ENCODE peak calls at places on chromosome 22, in nine cellular contexts. P is neural progenitor cell, L is foreskin fibroblast, E is K562, F is lower lobe of right lung, O is mammary epithelial cell, A is lower leg skin, Y is GM23338, Q is Peyer's patch. M is an unnamed sample.

GRCh38 chr22:23248583-23248982 is 68.3 kb downstream of the BCR start:
- DNase-seq in P (peak), L (peak), E (peak), F (no peak), O (peak), A (no peak), Y (peak), Q (no peak), M (peak)

GRCh38 chr22:23063539-23064380 is 6.6 kb upstream of the GNAZ start:
- DNase-seq in P (no peak), L (no peak), E (no peak), F (peak), O (no peak), A (peak), Y (no peak), Q (peak), M (no peak)

GRCh38 chr22:36081023-36081431 is 52.4 kb upstream of the RBFOX2 start:
- DNase-seq in P (no peak), L (peak), E (peak), F (no peak), O (peak), A (peak), Y (no peak), Q (no peak), M (peak)

GRCh38 chr22:38032681-38033521 is 24.3 kb upstream of the PICK1 start:
- DNase-seq in P (no peak), L (peak), E (peak), F (no peak), O (no peak), A (no peak), Y (no peak), Q (no peak), M (no peak)

GRCh38 chr22:20549232-20549841 is 41.9 kb downstream of the MED15 start:
- DNase-seq in P (no peak), L (no peak), E (no peak), F (peak), O (no peak), A (no peak), Y (peak), Q (peak), M (peak)

GRCh38 chr22:37489994-37490393 is 3.8 kb upstream of the MFNG start:
- DNase-seq in P (no peak), L (no peak), E (no peak), F (no peak), O (no peak), A (no peak), Y (no peak), Q (no peak), M (no peak)

GRCh38 chr22:33850227-33850626 is 70.0 kb downstream of the LARGE1 start:
- DNase-seq in P (no peak), L (no peak), E (no peak), F (no peak), O (no peak), A (no peak), Y (no peak), Q (no peak), M (no peak)

GRCh38 chr22:38317995-38318715 is 922 bp upstream of the CSNK1E start:
- DNase-seq in P (peak), L (peak), E (peak), F (peak), O (peak), A (peak), Y (no peak), Q (no peak), M (peak)

GRCh38 chr22:37676691-37677627 is 1.5 kb downstream of the LGALS1 start:
- DNase-seq in P (peak), L (peak), E (peak), F (peak), O (peak), A (peak), Y (peak), Q (peak), M (peak)

GRCh38 chr22:19107730-19108074 is 14.5 kb downstream of the DGCR2 start:
- DNase-seq in P (no peak), L (no peak), E (no peak), F (no peak), O (no peak), A (no peak), Y (no peak), Q (no peak), M (no peak)

GRCh38 chr22:20239063-20239950 is 28.8 kb downstream of the RTN4R start:
- DNase-seq in P (no peak), L (peak), E (peak), F (no peak), O (no peak), A (no peak), Y (no peak), Q (no peak), M (peak)

GRCh38 chr22:20080776-20081654 is 974 bp downstream of the DGCR8 start:
- DNase-seq in P (peak), L (peak), E (peak), F (peak), O (peak), A (no peak), Y (peak), Q (no peak), M (no peak)

GRCh38 chr22:33756508-33756949 is 163.7 kb downstream of the LARGE1 start:
- DNase-seq in P (peak), L (no peak), E (no peak), F (no peak), O (no peak), A (no peak), Y (peak), Q (no peak), M (no peak)

GRCh38 chr22:32904044-32904443 is 102.5 kb downstream of the TIMP3 start:
- DNase-seq in P (peak), L (no peak), E (peak), F (no peak), O (peak), A (no peak), Y (peak), Q (no peak), M (no peak)

GRCh38 chr22:37443086-37443485 is 15.8 kb upstream of the ELFN2 start:
- DNase-seq in P (no peak), L (no peak), E (no peak), F (no peak), O (no peak), A (no peak), Y (no peak), Q (no peak), M (no peak)

GRCh38 chr22:17087176-17088131 is 2.7 kb downstream of the IL17RA start:
- DNase-seq in P (no peak), L (no peak), E (no peak), F (no peak), O (no peak), A (no peak), Y (no peak), Q (peak), M (no peak)

GRCh38 chr22:19059481-19060278 is 62.5 kb downstream of the DGCR2 start:
- DNase-seq in P (no peak), L (no peak), E (no peak), F (peak), O (no peak), A (no peak), Y (no peak), Q (no peak), M (no peak)

GRCh38 chr22:27473533-27473932 is 328.0 kb downstream of the MN1 start:
- DNase-seq in P (no peak), L (no peak), E (peak), F (no peak), O (peak), A (no peak), Y (no peak), Q (no peak), M (no peak)

GRCh38 chr22:37369536-37369935 is 57.7 kb downstream of the ELFN2 start:
- DNase-seq in P (no peak), L (no peak), E (no peak), F (no peak), O (no peak), A (no peak), Y (no peak), Q (no peak), M (no peak)

GRCh38 chr22:39471421-39472141 is 14.8 kb downstream of the MGAT3 start:
- DNase-seq in P (peak), L (no peak), E (peak), F (no peak), O (peak), A (no peak), Y (no peak), Q (peak), M (no peak)

GRCh38 chr22:38504731-38505594 is 1.1 kb downstream of the DDX17 start:
- DNase-seq in P (peak), L (peak), E (peak), F (peak), O (peak), A (no peak), Y (peak), Q (peak), M (peak)

GRCh38 chr22:19962909-19963806 is 21.5 kb upstream of the TXNRD2 start:
- DNase-seq in P (no peak), L (peak), E (no peak), F (peak), O (peak), A (peak), Y (peak), Q (no peak), M (peak)

GRCh38 chr22:19114984-19115552 is 7.1 kb downstream of the DGCR2 start:
- DNase-seq in P (no peak), L (no peak), E (no peak), F (no peak), O (no peak), A (no peak), Y (no peak), Q (no peak), M (no peak)

GRCh38 chr22:39359659-39360195 is 9.9 kb downstream of the SYNGR1 start:
- DNase-seq in P (no peak), L (no peak), E (no peak), F (no peak), O (no peak), A (no peak), Y (no peak), Q (no peak), M (peak)

GRCh38 chr22:39114157-39114511 is 17.1 kb downstream of the APOBEC3H start:
- DNase-seq in P (peak), L (no peak), E (no peak), F (peak), O (no peak), A (no peak), Y (peak), Q (no peak), M (peak)

GRCh38 chr22:38751422-38752346 is 4.1 kb downstream of the SUN2 start:
- DNase-seq in P (no peak), L (no peak), E (no peak), F (peak), O (peak), A (peak), Y (no peak), Q (peak), M (peak)

GRCh38 chr22:40898850-40899357 is 37.0 kb upstream of the DNAJB7 start:
- DNase-seq in P (peak), L (peak), E (peak), F (no peak), O (peak), A (no peak), Y (peak), Q (no peak), M (no peak)

GRCh38 chr22:35378547-35379078 is 2.3 kb upstream of the HMOX1 start:
- DNase-seq in P (no peak), L (no peak), E (no peak), F (no peak), O (no peak), A (no peak), Y (no peak), Q (no peak), M (no peak)

GRCh38 chr22:27512283-27512761 is 289.2 kb downstream of the MN1 start:
- DNase-seq in P (no peak), L (peak), E (no peak), F (peak), O (peak), A (peak), Y (no peak), Q (peak), M (peak)

GRCh38 chr22:32829451-32829851 is 27.9 kb downstream of the TIMP3 start:
- DNase-seq in P (no peak), L (no peak), E (no peak), F (no peak), O (no peak), A (no peak), Y (no peak), Q (no peak), M (no peak)

GRCh38 chr22:35467788-35468187 is 67.8 kb downstream of the MCM5 start:
- DNase-seq in P (peak), L (peak), E (no peak), F (peak), O (peak), A (peak), Y (peak), Q (no peak), M (peak)

GRCh38 chr22:50148166-50148500 is 22.4 kb upstream of the PANX2 start:
- DNase-seq in P (no peak), L (no peak), E (no peak), F (no peak), O (no peak), A (no peak), Y (no peak), Q (no peak), M (no peak)
- TF ChIP-seq CTCF in P (no peak), L (no peak), E (no peak), F (no peak), O (no peak), A (no peak), Y (no peak), Q (no peak), M (no peak)

DNA sequence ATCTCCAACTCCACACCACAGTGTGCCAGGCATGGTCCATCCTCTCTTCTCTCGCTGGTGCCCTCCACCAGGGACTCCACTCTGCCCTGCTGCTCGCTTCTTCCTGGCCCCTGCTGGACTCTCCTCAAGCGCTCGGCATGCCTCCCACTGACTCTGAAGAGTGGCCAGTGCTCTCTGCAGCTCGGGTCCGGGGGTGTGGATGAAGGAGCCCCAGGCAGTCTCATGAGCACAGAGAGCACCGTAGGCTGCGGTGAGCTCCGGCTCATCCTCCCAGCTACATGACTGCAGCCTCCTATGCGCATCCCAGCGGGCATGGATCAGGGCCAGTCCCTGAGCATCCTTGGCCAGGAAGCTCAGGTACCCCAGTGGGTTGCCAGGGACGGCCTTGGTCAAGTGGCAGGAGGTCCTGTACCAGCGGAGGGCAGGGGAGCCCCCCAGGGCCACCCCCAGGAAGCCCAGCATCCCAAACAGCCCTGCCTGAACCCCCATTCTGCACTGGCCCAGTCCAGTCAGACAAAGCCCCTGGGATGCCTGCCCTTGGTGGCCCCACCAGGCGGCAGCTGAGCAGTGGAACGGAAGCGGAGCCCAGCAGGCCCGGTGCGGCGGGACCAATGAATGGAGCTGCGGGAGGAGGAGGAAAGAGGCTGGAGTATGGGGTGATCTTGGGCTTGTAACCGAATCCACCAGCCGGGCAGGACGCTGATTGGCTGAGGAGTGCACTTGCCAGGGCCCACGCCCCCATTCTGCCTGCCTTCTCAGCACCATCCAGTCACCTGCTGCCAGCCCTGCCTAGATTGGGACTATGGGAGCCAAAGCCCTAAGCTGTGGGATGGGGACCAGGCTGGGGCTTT is at the start of gene PLA2G3:
- DNase-seq in P (peak), L (peak), E (peak), F (peak), O (no peak), A (peak), Y (peak), Q (no peak), M (peak)
- H3K4me3 ChIP-seq in P (peak), L (no peak), E (no peak), F (peak), O (no peak), A (no peak), Y (peak), Q (no peak), M (no peak)

GRCh38 chr22:47842119-47842518 is 1079.7 kb downstream of the TBC1D22A start:
- DNase-seq in P (no peak), L (no peak), E (no peak), F (no peak), O (no peak), A (no peak), Y (no peak), Q (no peak), M (no peak)
- TF ChIP-seq CTCF in P (no peak), L (no peak), E (no peak), F (no peak), O (no peak), A (no peak), Y (no peak), Q (no peak), M (no peak)

GRCh38 chr22:24997023-24997422 is 44.5 kb downstream of the KIAA1671 start:
- DNase-seq in P (no peak), L (no peak), E (no peak), F (no peak), O (no peak), A (no peak), Y (peak), Q (no peak), M (no peak)
- H3K4me3 ChIP-seq in P (peak), L (no peak), E (no peak), F (no peak), O (no peak), A (no peak), Y (peak), Q (no peak), M (no peak)

GRCh38 chr22:43955040-43955882 is at the start of gene SAMM50:
- DNase-seq in P (peak), L (peak), E (peak), F (peak), O (peak), A (peak), Y (peak), Q (peak), M (peak)
- TF ChIP-seq CTCF in P (no peak), L (peak), E (no peak), F (no peak), O (no peak), A (no peak), Y (no peak), Q (no peak), M (no peak)

DNA sequence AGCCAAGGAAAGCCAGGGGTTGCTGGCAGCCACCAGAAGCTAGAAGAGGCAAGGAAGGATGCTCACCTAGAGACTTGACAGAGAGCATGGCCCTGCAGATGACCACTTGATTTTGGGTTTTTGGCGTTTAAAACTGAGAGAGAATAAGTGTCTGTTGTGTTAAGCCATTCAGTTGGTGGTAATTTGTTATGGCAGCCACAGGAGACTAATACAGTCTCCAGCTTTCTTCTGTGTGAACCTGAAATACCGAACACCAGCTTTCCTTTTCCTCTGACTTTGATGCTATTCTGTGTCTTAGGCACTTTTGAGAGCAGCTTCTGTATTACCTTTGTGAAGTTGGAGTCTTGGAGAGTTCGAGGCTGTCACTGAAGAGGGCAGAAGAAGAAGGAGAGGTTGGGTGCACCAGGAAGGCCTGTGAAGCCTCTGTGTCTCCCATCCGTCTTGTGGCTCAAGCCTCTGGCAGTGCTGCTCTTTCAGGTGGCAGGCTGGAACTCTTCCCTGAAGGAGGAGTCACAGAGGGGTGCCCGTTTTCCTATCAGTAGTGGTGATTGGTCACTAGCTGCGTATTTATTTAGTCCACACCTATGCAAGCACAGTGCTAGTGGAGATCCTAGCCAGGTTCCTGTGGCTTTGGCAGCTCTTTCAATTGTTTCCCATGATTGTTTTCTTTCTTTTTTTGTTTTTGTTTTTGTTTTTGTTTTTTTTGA is 2.5 kb downstream of the TBC1D22A start:
- DNase-seq in P (no peak), L (no peak), E (no peak), F (peak), O (no peak), A (no peak), Y (no peak), Q (no peak), M (no peak)
- H3K4me3 ChIP-seq in P (no peak), L (no peak), E (no peak), F (no peak), O (no peak), A (no peak), Y (no peak), Q (no peak), M (no peak)

DNA sequence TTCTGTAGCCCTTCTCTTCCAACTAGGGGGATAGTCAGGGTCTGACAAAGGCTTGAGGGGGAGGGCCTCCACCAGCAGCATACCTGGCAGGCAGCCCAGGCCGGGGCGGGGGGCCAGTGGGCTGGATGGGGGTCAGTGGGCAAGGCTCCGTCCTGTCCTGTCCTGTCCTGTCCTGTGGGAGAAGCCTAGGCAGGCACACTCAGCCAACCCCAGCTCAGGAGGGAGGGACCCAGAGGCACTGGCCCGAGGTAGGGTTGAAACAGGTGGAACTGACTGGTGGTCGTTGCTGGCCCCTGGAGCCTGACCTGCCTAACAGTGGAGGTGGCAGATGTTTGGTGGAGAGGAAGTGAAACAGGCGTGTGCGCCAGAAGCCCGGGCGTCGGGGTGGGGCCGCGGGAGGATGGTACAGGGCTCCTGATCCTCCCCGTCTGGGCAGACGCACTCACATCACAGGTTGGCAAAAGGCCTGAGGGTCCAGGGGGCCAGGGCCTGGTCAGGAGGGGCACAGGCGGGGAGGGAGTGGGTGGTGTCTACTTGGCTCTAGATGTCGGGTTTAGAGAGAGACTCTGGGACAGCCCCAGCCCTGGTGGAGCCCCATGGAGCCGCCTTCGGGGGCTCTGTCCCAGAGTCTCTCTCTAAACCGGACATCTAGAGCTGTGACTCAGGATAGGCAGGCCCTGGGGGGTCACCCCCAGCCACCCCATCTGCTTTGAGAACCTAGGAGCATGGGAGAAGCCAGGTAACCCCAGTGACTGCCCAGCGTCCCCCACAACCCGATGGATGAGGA is 32.5 kb upstream of the GRAMD4 start:
- DNase-seq in P (no peak), L (no peak), E (no peak), F (peak), O (no peak), A (no peak), Y (no peak), Q (peak), M (no peak)
- TF ChIP-seq CTCF in P (no peak), L (no peak), E (no peak), F (no peak), O (no peak), A (no peak), Y (no peak), Q (no peak), M (no peak)